ENCODE peak calls at places on chromosomes 16 and 17, in seven cellular contexts. C, E, P, F, A, L and Q are unnamed samples.

GRCh38 chr17:41811549-41812175 is at the start of gene P3H4:
- DNase-seq in A (peak; percentile 73), E (peak; percentile 82), C (peak; percentile 84), P (peak; percentile 90), F (peak; percentile 72), L (peak; percentile 69), Q (peak; percentile 69)

GRCh38 chr17:48630925-48631692 is 5.0 kb upstream of the HOXB9 start:
- DNase-seq in L (no peak), A (no peak), E (no peak), C (no peak), P (no peak), F (peak; percentile 75), Q (no peak)

GRCh38 chr16:66923866-66924265 is 1.5 kb downstream of the RRAD start:
- DNase-seq in P (no peak), C (no peak), A (no peak), F (no peak), E (no peak), L (no peak), Q (no peak)

GRCh38 chr17:56629450-56630187 is 36.1 kb downstream of the NOG start:
- DNase-seq in E (peak; percentile 2), P (peak; percentile 59), A (no peak), C (peak; percentile 55), F (no peak), L (peak; percentile 51), Q (peak; percentile 48)

GRCh38 chr16:11586856-11587642 is at the start of gene LITAF:
- DNase-seq in C (peak; percentile 64), E (no peak), A (peak; percentile 57), P (peak; percentile 84), F (peak; percentile 57), L (no peak), Q (no peak)

GRCh38 chr17:16477666-16478065 is 14.3 kb downstream of the LRRC75A start:
- DNase-seq in C (no peak), L (no peak), F (no peak), A (no peak), P (no peak), E (no peak), Q (no peak)

GRCh38 chr16:20114356-20114755 is 40.7 kb upstream of the GPR139 start:
- DNase-seq in P (peak; percentile 45), C (no peak), L (no peak), A (no peak), F (no peak), E (no peak), Q (peak; percentile 51)

GRCh38 chr17:19341211-19341631 is 21.3 kb downstream of the B9D1 start:
- DNase-seq in L (no peak), E (no peak), F (no peak), A (no peak), C (no peak), P (no peak), Q (no peak)

GRCh38 chr16:66605177-66605999 is 884 bp downstream of the CMTM3 start:
- DNase-seq in E (peak; percentile 61), A (peak; percentile 36), F (no peak), P (peak; percentile 75), C (peak; percentile 65), L (no peak), Q (peak; percentile 41)

GRCh38 chr17:17216236-17216635 is 10.1 kb upstream of the PLD6 start:
- DNase-seq in C (no peak), F (no peak), L (no peak), A (no peak), P (no peak), E (no peak), Q (no peak)

GRCh38 chr16:87502308-87502969 is 9.6 kb upstream of the ZCCHC14 start:
- DNase-seq in A (no peak), C (no peak), E (no peak), F (no peak), P (no peak), L (no peak), Q (no peak)

GRCh38 chr16:8788578-8789172 is 8.8 kb downstream of the TMEM186 start:
- DNase-seq in E (no peak), C (no peak), F (no peak), P (no peak), L (no peak), A (no peak), Q (no peak)

GRCh38 chr16:64362193-64362592 is 759.7 kb downstream of the CDH11 start:
- DNase-seq in L (no peak), E (peak; percentile 15), C (peak; percentile 45), F (no peak), P (peak; percentile 72), A (no peak), Q (peak; percentile 58)